ENCODE peak calls at places on chromosomes 13 and 19, in eight cellular contexts. D is ovary, G is Caco-2, X is heart left ventricle, N is cardiac fibroblast, W is uterus, M is RWPE2, E is HFF-Myc. R is an unnamed sample.

GRCh38 chr19:17234911-17235617 is 9.0 kb downstream of the OCEL1 start:
- DNase-seq in W (peak), X (peak), G (no peak), D (peak), N (peak), M (peak), E (no peak), R (no peak)

GRCh38 chr13:80989241-80989640 is 648.3 kb upstream of the SPRY2 start:
- DNase-seq in G (no peak), E (no peak), N (peak), X (no peak), D (no peak), W (no peak), M (no peak), R (no peak)

GRCh38 chr19:54439174-54439851 is 9.7 kb upstream of the LENG8 start:
- DNase-seq in G (peak), E (no peak), D (no peak), W (no peak), N (peak), M (peak), X (no peak), R (no peak)

GRCh38 chr13:51453959-51454703 is 1.3 kb upstream of the INTS6 start:
- DNase-seq in E (no peak), X (peak), N (peak), M (no peak), W (peak), D (peak), G (peak), R (no peak)

GRCh38 chr13:30125422-30126073 is 181.8 kb downstream of the KATNAL1 start:
- DNase-seq in D (peak), X (no peak), W (peak), N (peak), G (peak), E (peak), M (no peak), R (no peak)

GRCh38 chr13:23644527-23644926 is 74.3 kb downstream of the TNFRSF19 start:
- DNase-seq in M (no peak), G (no peak), N (peak), W (no peak), X (no peak), E (no peak), D (no peak), R (no peak)

GRCh38 chr13:23575632-23576031 is 5.4 kb downstream of the TNFRSF19 start:
- DNase-seq in D (no peak), X (no peak), E (no peak), W (no peak), N (no peak), M (no peak), G (no peak), R (no peak)

GRCh38 chr19:56670961-56671612 is 470 bp downstream of the ZNF835 start:
- DNase-seq in N (no peak), W (no peak), M (no peak), G (no peak), D (no peak), E (no peak), X (peak), R (no peak)

GRCh38 chr19:55472463-55472862 is 4.0 kb upstream of the ZNF628 start:
- DNase-seq in G (no peak), X (no peak), N (peak), D (no peak), E (no peak), W (no peak), M (no peak), R (no peak)

GRCh38 chr13:113671066-113672001 is 4.3 kb downstream of the GRK1 start:
- DNase-seq in D (peak), N (no peak), E (no peak), G (no peak), X (peak), M (peak), W (peak), R (peak)

GRCh38 chr13:110349239-110349638 is 42.2 kb downstream of the COL4A2 start:
- DNase-seq in M (no peak), W (no peak), E (no peak), G (no peak), D (no peak), N (no peak), X (no peak), R (no peak)

GRCh38 chr13:23790591-23791170 is 98.5 kb downstream of the MIPEP start:
- DNase-seq in W (no peak), X (no peak), G (no peak), M (no peak), D (no peak), N (peak), E (peak), R (no peak)

GRCh38 chr19:54319049-54319448 is 6.1 kb upstream of the LILRA5 start:
- DNase-seq in E (no peak), G (no peak), D (no peak), M (no peak), X (no peak), N (no peak), W (no peak), R (no peak)

GRCh38 chr19:33797821-33798633 is 1.4 kb downstream of the KCTD15 start:
- DNase-seq in M (no peak), D (peak), W (peak), G (no peak), X (peak), N (peak), E (no peak), R (no peak)

DNA sequence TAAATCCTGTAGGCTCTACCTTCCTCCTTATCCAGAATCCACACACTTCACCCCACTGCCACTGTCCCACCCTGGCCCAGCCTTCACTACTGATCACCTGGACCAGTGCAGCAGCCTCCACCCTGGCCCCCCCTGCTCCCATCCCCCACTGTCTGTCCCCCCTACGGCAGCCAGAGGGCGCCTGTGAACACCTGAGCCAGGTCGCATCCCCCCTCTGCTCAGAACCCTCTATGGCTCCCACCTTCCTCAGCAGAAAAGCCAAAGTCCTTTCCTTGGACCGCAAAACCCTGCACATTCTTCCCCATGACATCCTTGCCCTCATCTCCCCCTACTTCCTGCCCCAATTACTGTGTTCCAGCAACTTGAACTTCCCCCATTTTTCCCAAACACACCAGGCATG is 20.6 kb downstream of the ELAVL3 start:
- DNase-seq in M (no peak), N (no peak), G (no peak), D (no peak), W (no peak), E (no peak), X (no peak), R (no peak)
- TF ChIP-seq CTCF in M (no peak), N (peak), G (peak), D (no peak), W (no peak), E (peak), X (no peak), R (peak)

GRCh38 chr19:15423130-15423529 is 4.3 kb upstream of the AKAP8L start:
- DNase-seq in G (no peak), X (no peak), M (no peak), N (no peak), E (no peak), W (no peak), D (no peak), R (no peak)

GRCh38 chr19:15425321-15425950 is 6.6 kb upstream of the AKAP8L start:
- DNase-seq in N (no peak), W (no peak), D (no peak), M (peak), G (no peak), E (no peak), X (no peak), R (no peak)

GRCh38 chr19:15424692-15425272 is 6.0 kb upstream of the AKAP8L start:
- DNase-seq in M (peak), W (no peak), X (no peak), N (no peak), E (no peak), D (no peak), G (no peak), R (no peak)

GRCh38 chr19:15422311-15423075 is 3.7 kb upstream of the AKAP8L start:
- DNase-seq in D (no peak), M (peak), X (no peak), N (no peak), G (no peak), E (no peak), W (no peak), R (no peak)

DNA sequence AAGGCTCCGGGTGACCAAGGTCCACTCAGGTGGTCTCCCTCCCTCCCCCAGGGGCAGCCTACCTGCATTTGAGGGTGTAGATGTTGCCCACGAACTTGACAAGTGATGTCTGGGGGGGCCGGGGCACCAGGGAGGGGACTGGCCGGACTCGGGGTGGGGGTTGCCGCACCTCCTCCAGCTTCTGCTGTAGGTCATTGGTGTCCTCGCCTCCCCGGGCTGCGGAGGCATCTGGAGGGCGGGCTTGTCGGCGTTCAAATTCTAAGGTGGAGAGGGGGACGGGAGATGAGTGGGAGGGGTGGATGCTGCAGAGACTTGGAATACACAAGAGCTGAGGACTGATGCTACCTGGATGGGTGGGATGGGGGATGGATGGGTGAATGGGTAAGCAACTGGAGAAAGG is 5.3 kb upstream of the AKAP8L start:
- DNase-seq in N (no peak), M (no peak), X (no peak), D (no peak), E (no peak), W (no peak), G (no peak), R (no peak)
- TF ChIP-seq CTCF in N (no peak), M (no peak), X (no peak), D (no peak), E (no peak), W (no peak), G (no peak), R (no peak)

GRCh38 chr19:38850231-38850975 is 617 bp upstream of the HNRNPL start:
- DNase-seq in E (peak), X (peak), M (peak), D (peak), N (peak), G (peak), W (peak), R (peak)
- TF ChIP-seq CTCF in E (no peak), X (no peak), M (peak), D (peak), N (no peak), G (no peak), W (peak), R (peak)

DNA sequence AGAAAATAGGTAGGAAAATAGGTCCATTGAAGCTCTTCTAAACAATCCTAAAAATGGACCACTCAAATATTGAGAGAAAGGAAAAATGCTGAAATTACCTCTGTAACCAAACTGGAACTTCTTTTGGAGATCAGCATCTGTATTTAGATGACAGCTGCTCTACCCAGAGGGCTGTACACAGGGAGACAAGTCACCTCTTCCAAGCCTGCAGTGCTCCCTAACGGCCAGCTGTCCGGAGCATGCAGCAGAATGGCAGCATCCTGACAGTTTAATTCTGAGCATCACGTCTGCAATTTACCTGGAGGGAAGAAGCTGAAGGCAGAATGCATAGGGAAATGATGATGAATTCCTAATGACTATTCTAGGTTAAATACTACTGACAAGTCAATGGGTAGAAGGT is 62.8 kb upstream of the DIAPH3 start:
- DNase-seq in D (no peak), X (no peak), N (peak), G (peak), M (no peak), W (no peak), E (no peak), R (no peak)
- TF ChIP-seq CTCF in D (no peak), X (no peak), N (peak), G (peak), M (peak), W (no peak), E (peak), R (peak)

DNA sequence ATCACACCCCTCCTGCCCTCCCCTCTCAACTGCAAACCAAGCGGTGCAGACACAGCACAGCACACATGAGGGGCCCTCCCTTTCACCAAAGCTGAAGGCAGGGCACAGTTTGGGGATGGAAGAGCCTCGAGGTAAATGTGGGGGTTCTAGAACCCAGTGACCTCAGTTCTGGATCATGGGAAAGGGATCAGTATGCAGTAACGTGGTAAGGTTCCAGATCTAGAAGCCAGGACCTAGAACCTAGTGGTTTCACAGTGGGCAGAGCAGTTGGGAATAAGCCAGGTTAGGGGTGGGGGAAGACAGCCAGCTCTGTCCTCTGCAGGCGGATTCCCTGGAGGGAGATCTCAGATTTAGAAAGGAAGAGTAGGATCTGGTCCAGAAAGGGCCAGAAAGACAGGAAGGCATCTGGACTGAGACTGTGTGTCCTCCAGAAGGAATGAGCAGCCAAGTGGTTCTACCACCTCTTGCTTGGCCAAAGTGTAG is 3.1 kb downstream of the FTL start:
- DNase-seq in M (no peak), D (no peak), W (no peak), N (no peak), X (no peak), G (no peak), E (no peak), R (no peak)
- TF ChIP-seq CTCF in M (no peak), D (no peak), W (no peak), N (no peak), X (no peak), G (no peak), E (no peak), R (no peak)

GRCh38 chr13:24995225-24995804 is 100.6 kb upstream of the PABPC3 start:
- DNase-seq in D (no peak), X (peak), E (peak), M (no peak), G (peak), N (peak), W (no peak), R (no peak)
- TF ChIP-seq CTCF in D (no peak), X (peak), E (peak), M (peak), G (peak), N (peak), W (peak), R (peak)